ENCODE peak calls at places on chromosomes 11 and 22, in six cellular contexts. One of them, this sample, is unnamed.

GRCh38 chr22:19175026-19175601 is 3.4 kb downstream of the SLC25A1 start:
- DNase-seq in GM12892: no peak
- DNase-seq in K562: no peak
- DNase-seq in HepG2: no peak
- DNase-seq in H1: no peak
- DNase-seq in GM12878: no peak
- DNase-seq in this sample: no peak

GRCh38 chr11:93528252-93528651 is 14.9 kb downstream of the SMCO4 start:
- DNase-seq in GM12892: no peak
- DNase-seq in K562: no peak
- DNase-seq in HepG2: no peak
- DNase-seq in H1: no peak
- DNase-seq in GM12878: no peak
- DNase-seq in this sample: no peak

GRCh38 chr22:22021160-22021750 is 38.7 kb upstream of the TOP3B start:
- DNase-seq in GM12892: no peak
- DNase-seq in K562: peak; percentile 58
- DNase-seq in HepG2: no peak
- DNase-seq in H1: no peak
- DNase-seq in GM12878: no peak
- DNase-seq in this sample: no peak

GRCh38 chr11:35087648-35088047 is 51.3 kb upstream of the CD44 start:
- DNase-seq in GM12892: no peak
- DNase-seq in K562: no peak
- DNase-seq in HepG2: no peak
- DNase-seq in H1: no peak
- DNase-seq in GM12878: no peak
- DNase-seq in this sample: no peak

GRCh38 chr22:29154364-29155048 is 51.2 kb upstream of the EMID1 start:
- DNase-seq in GM12892: peak; percentile 61
- DNase-seq in K562: peak; percentile 78
- DNase-seq in HepG2: peak; percentile 49
- DNase-seq in H1: peak; percentile 95
- DNase-seq in GM12878: no peak
- DNase-seq in this sample: peak; percentile 71

GRCh38 chr11:92224394-92225205 is at the start of gene FAT3:
- DNase-seq in GM12892: no peak
- DNase-seq in K562: no peak
- DNase-seq in HepG2: no peak
- DNase-seq in H1: peak; percentile 77
- DNase-seq in GM12878: no peak
- DNase-seq in this sample: no peak

GRCh38 chr11:16876053-16876752 is 137.8 kb downstream of the C11orf58 start:
- DNase-seq in GM12892: no peak
- DNase-seq in K562: no peak
- DNase-seq in HepG2: no peak
- DNase-seq in H1: no peak
- DNase-seq in GM12878: no peak
- DNase-seq in this sample: no peak

GRCh38 chr22:45549739-45550138 is 47.1 kb downstream of the FBLN1 start:
- DNase-seq in GM12892: no peak
- DNase-seq in K562: no peak
- DNase-seq in HepG2: no peak
- DNase-seq in H1: no peak
- DNase-seq in GM12878: no peak
- DNase-seq in this sample: no peak

GRCh38 chr11:1884123-1884415 is 7.6 kb downstream of the PRR33 start:
- DNase-seq in GM12892: no peak
- DNase-seq in K562: no peak
- DNase-seq in HepG2: no peak
- DNase-seq in H1: no peak
- DNase-seq in GM12878: no peak
- DNase-seq in this sample: no peak

GRCh38 chr22:49856343-49856742 is 2.7 kb downstream of the ZBED4 start:
- DNase-seq in GM12892: no peak
- DNase-seq in K562: no peak
- DNase-seq in HepG2: no peak
- DNase-seq in H1: no peak
- DNase-seq in GM12878: no peak
- DNase-seq in this sample: no peak

GRCh38 chr11:45031912-45032519 is 81.3 kb upstream of the TP53I11 start:
- DNase-seq in GM12892: peak; percentile 29
- DNase-seq in K562: no peak
- DNase-seq in HepG2: no peak
- DNase-seq in H1: no peak
- DNase-seq in GM12878: peak; percentile 53
- DNase-seq in this sample: peak; percentile 42
- TF ChIP-seq TAF1 in GM12892: no peak
- TF ChIP-seq TAF1 in K562: no peak
- TF ChIP-seq TAF1 in HepG2: no peak
- TF ChIP-seq TAF1 in H1: no peak
- TF ChIP-seq TAF1 in GM12878: no peak
- TF ChIP-seq TAF1 in this sample: no peak

GRCh38 chr22:42683599-42684283 is 34.5 kb upstream of the CYB5R3 start:
- DNase-seq in GM12892: no peak
- DNase-seq in K562: no peak
- DNase-seq in HepG2: no peak
- DNase-seq in H1: no peak
- DNase-seq in GM12878: no peak
- DNase-seq in this sample: no peak

GRCh38 chr22:42678894-42679293 is 29.7 kb upstream of the CYB5R3 start:
- DNase-seq in GM12892: no peak
- DNase-seq in K562: no peak
- DNase-seq in HepG2: no peak
- DNase-seq in H1: no peak
- DNase-seq in GM12878: no peak
- DNase-seq in this sample: no peak

GRCh38 chr22:42682113-42682851 is 33.1 kb upstream of the CYB5R3 start:
- DNase-seq in GM12892: no peak
- DNase-seq in K562: no peak
- DNase-seq in HepG2: no peak
- DNase-seq in H1: no peak
- DNase-seq in GM12878: no peak
- DNase-seq in this sample: no peak

GRCh38 chr22:42684462-42685195 is 35.4 kb upstream of the CYB5R3 start:
- DNase-seq in GM12892: no peak
- DNase-seq in K562: no peak
- DNase-seq in HepG2: no peak
- DNase-seq in H1: no peak
- DNase-seq in GM12878: no peak
- DNase-seq in this sample: no peak

DNA sequence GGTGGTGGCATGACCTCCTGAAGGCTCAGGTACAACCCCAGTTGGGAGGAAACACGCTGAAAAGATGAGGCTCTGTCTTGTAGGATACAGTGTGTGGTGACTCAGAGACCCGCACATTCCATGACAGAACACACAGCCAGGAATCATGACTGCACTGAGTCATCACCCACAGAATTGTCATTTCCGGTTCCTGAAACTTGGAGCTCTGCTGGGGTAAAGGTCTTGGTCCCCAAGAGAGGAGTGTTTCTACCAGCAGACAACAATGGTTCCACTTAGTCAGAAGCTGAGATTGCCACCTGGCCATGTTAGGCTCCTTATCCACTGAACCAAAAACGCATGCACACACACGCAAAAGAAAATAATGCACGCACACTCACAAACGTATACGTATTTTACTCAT is 31.5 kb upstream of the CYB5R3 start:
- DNase-seq in GM12892: no peak
- DNase-seq in K562: no peak
- DNase-seq in HepG2: no peak
- DNase-seq in H1: no peak
- DNase-seq in GM12878: no peak
- DNase-seq in this sample: no peak
- TF ChIP-seq POLR2A in GM12892: no peak
- TF ChIP-seq POLR2A in K562: no peak
- TF ChIP-seq POLR2A in HepG2: no peak
- TF ChIP-seq POLR2A in H1: no peak
- TF ChIP-seq POLR2A in GM12878: no peak
- TF ChIP-seq POLR2A in this sample: no peak

GRCh38 chr11:61815790-61816735 is 740 bp downstream of the FADS1 start:
- DNase-seq in GM12892: peak; percentile 71
- DNase-seq in K562: peak; percentile 71
- DNase-seq in HepG2: peak; percentile 64
- DNase-seq in H1: peak; percentile 85
- DNase-seq in GM12878: no peak
- DNase-seq in this sample: peak; percentile 61
- TF ChIP-seq POLR2AphosphoS5 in GM12892: no peak
- TF ChIP-seq POLR2AphosphoS5 in K562: peak; percentile 16
- TF ChIP-seq POLR2AphosphoS5 in HepG2: peak; percentile 11
- TF ChIP-seq POLR2AphosphoS5 in H1: peak; percentile 69
- TF ChIP-seq POLR2AphosphoS5 in GM12878: peak; percentile 23
- TF ChIP-seq POLR2AphosphoS5 in this sample: no peak

GRCh38 chr11:71582309-71582895 is at the start of gene KRTAP5-11:
- DNase-seq in GM12892: no peak
- DNase-seq in K562: no peak
- DNase-seq in HepG2: no peak
- DNase-seq in H1: no peak
- DNase-seq in GM12878: no peak
- DNase-seq in this sample: no peak

GRCh38 chr11:71581826-71582225 is 849 bp downstream of the KRTAP5-11 start:
- DNase-seq in GM12892: no peak
- DNase-seq in K562: no peak
- DNase-seq in HepG2: no peak
- DNase-seq in H1: no peak
- DNase-seq in GM12878: no peak
- DNase-seq in this sample: no peak

GRCh38 chr11:71577469-71578004 is 5.1 kb downstream of the KRTAP5-11 start:
- DNase-seq in GM12892: no peak
- DNase-seq in K562: no peak
- DNase-seq in HepG2: no peak
- DNase-seq in H1: no peak
- DNase-seq in GM12878: no peak
- DNase-seq in this sample: no peak

GRCh38 chr11:71574418-71574817 is 8.3 kb downstream of the KRTAP5-11 start:
- DNase-seq in GM12892: no peak
- DNase-seq in K562: no peak
- DNase-seq in HepG2: no peak
- DNase-seq in H1: no peak
- DNase-seq in GM12878: no peak
- DNase-seq in this sample: no peak

DNA sequence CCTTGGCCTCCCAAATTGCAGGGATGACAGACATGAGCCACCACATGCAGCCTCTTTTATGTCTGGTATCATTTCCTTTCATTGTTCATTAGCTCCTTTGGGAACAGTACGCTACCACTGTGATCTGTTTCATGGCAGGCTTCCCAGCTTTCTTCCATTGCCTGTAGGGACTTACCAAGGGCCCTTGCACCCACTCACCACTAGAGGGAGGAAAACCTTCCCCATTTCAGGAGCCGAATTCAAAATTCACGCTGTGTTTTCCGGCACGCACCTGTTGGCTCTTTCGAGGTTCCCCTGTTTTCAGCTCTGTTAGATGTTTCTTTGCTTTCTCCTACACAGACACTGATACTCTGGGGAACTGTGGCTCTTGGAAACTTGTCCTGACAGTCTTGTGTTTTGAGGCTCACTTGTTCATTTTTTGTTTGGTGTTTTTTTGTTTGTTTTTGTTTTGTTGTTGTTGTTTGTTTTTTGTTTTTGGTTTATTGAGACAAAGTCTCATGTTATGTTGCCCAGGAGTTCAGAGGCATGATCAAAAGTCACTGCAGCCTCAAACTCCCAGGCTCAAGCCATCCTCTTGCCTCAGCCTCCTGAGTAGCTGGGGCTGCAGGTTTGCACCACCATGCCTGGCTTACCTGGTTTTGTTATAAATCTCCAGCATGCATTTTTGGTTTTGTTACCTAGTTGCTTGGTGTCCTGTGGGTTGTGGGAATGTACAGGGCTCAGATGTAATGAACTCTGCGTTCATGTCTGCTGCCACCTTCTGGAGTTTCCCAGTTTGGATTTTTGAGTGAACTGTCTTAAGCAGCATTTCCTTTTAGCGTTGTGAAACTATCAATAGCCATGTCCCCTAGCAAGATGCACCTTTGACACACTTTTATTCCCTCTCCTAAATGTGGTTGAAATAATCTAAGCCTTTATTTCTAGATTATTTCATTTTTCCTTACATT is 2.3 kb downstream of the KRTAP5-11 start:
- DNase-seq in GM12892: peak; percentile 36
- DNase-seq in K562: peak; percentile 72
- DNase-seq in HepG2: peak; percentile 58
- DNase-seq in H1: no peak
- DNase-seq in GM12878: no peak
- DNase-seq in this sample: peak; percentile 43
- TF ChIP-seq TAF1 in GM12892: no peak
- TF ChIP-seq TAF1 in K562: no peak
- TF ChIP-seq TAF1 in HepG2: no peak
- TF ChIP-seq TAF1 in H1: no peak
- TF ChIP-seq TAF1 in GM12878: no peak
- TF ChIP-seq TAF1 in this sample: no peak